ENCODE peak calls at places on chromosomes 6 and 20, in four cellular contexts. A is SK-N-SH, P is epithelial cell of esophagus, B is dorsolateral prefrontal cortex. H is an unnamed sample.

GRCh38 chr6:18028332-18028731 is 40.9 kb upstream of the KIF13A start:
- DNase-seq in P (peak; percentile 42), B (no peak), A (no peak), H (no peak)

GRCh38 chr6:32176476-32177181 is 745 bp upstream of the AGPAT1 start:
- DNase-seq in P (peak; percentile 84), B (no peak), A (no peak), H (no peak)

GRCh38 chr6:167227984-167228383 is 63.1 kb upstream of the UNC93A start:
- DNase-seq in B (no peak), P (no peak), A (no peak), H (no peak)

GRCh38 chr20:7650481-7650880 is 289.8 kb downstream of the HAO1 start:
- DNase-seq in B (no peak), P (no peak), A (no peak), H (no peak)

GRCh38 chr20:5192570-5193431 is 66.0 kb downstream of the CDS2 start:
- DNase-seq in P (no peak), A (no peak), B (no peak), H (no peak)

GRCh38 chr20:2101057-2101934 is at the start of gene STK35:
- DNase-seq in P (no peak), B (no peak), A (peak; percentile 87), H (peak; percentile 65)

GRCh38 chr20:59165794-59166709 is 2.4 kb downstream of the ZNF831 start:
- DNase-seq in P (no peak), A (no peak), B (no peak), H (no peak)

GRCh38 chr6:5657684-5658429 is 348.9 kb downstream of the NRN1 start:
- DNase-seq in P (no peak), A (no peak), B (no peak), H (no peak)

GRCh38 chr6:140774080-140774505 is 1358.6 kb upstream of the GJE1 start:
- DNase-seq in P (peak; percentile 79), A (no peak), B (no peak), H (peak; percentile 60)

GRCh38 chr6:9292975-9293374 is 857.6 kb upstream of the SLC35B3 start:
- DNase-seq in B (no peak), P (no peak), A (no peak), H (no peak)

GRCh38 chr20:54103762-54104600 is 33.6 kb upstream of the BCAS1 start:
- DNase-seq in A (no peak), B (no peak), P (no peak), H (no peak)
- TF ChIP-seq CTCF in A (no peak), B (no peak), P (no peak), H (no peak)

GRCh38 chr6:23031986-23032385 is 462.6 kb downstream of the HDGFL1 start:
- DNase-seq in B (no peak), P (peak; percentile 17), A (no peak), H (no peak)

GRCh38 chr6:23021487-23021886 is 452.1 kb downstream of the HDGFL1 start:
- DNase-seq in B (no peak), A (no peak), P (no peak), H (no peak)

DNA sequence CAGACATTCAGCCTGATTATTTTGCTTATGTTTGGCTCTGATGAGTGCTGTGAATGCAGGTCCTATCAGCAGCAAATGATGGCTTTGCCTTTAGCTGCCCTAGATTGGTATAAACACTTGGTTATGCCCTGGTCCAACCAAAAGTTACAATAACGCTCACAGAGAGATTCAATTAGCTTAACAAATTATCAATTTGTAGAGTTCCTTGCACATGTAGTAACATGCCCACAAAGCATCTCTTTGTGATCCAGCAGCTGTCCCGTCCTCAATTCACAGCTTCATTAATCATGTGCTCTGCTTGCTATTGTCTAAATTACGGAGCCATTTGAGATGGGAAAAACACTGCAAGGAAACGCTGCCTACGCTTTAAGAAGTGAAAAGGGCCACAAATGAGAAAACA is 457.9 kb downstream of the HDGFL1 start:
- DNase-seq in P (peak; percentile 39), B (no peak), A (no peak), H (no peak)
- TF ChIP-seq CTCF in P (no peak), B (no peak), A (no peak), H (no peak)

GRCh38 chr6:3331948-3332347 is 73.2 kb downstream of the PSMG4 start:
- DNase-seq in A (no peak), P (no peak), B (no peak), H (no peak)

GRCh38 chr6:3328796-3329195 is 70.0 kb downstream of the PSMG4 start:
- DNase-seq in A (no peak), P (no peak), B (no peak), H (no peak)

GRCh38 chr6:3329491-3330051 is 70.8 kb downstream of the PSMG4 start:
- DNase-seq in A (no peak), P (no peak), B (no peak), H (no peak)

GRCh38 chr6:3331498-3331897 is 72.8 kb downstream of the PSMG4 start:
- DNase-seq in B (no peak), A (no peak), P (no peak), H (no peak)

GRCh38 chr6:3330199-3330598 is 71.5 kb downstream of the PSMG4 start:
- DNase-seq in A (no peak), P (no peak), B (no peak), H (no peak)
- TF ChIP-seq CTCF in A (peak; percentile 22), P (no peak), B (no peak), H (peak; percentile 7)

DNA sequence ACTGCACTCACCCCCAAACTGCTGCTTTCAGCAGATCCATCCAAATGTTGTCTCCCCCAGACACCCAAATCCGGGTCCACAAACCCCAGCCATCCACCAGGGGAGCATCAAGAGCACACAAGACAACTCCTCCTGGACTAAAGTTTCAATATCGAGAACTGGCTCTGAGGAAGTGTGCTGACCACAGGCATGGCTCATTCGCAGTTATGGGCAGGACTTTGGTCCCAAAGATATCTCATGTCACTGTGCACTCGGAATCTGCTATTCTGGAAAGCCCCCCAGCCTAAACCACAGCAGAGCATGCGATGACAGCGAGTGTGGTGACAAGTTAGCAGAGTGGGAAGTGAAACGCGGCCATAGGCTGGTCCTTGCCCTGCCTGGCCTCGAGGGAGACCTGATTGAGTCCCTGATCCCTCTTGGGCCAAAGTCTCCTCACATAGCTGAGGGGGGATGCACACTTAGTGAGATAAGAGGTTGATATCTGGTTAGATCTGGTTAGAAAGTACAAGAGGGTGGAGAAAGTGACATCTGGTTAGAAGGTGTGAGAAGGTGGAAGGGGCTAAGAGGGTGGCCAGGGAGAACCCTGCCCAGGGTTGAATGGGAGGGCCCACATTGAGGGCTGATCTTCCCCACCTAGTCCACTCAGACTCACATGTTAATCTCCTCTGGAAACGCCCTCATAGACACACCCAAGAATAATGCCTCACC is 149.7 kb downstream of the MRPL14 start:
- DNase-seq in B (no peak), A (no peak), P (peak; percentile 26), H (no peak)
- TF ChIP-seq CTCF in B (no peak), A (no peak), P (no peak), H (no peak)

GRCh38 chr20:25341716-25342680 is 48.6 kb downstream of the ABHD12 start:
- DNase-seq in B (no peak), P (peak; percentile 36), A (no peak), H (no peak)
- TF ChIP-seq CTCF in B (no peak), P (peak; percentile 35), A (no peak), H (no peak)

GRCh38 chr6:105135907-105136432 is 43.8 kb downstream of the POPDC3 start:
- DNase-seq in A (no peak), P (peak; percentile 25), B (no peak), H (peak; percentile 12)

GRCh38 chr6:105136433-105137350 is 43.1 kb downstream of the POPDC3 start:
- DNase-seq in B (peak; percentile 5), P (peak; percentile 42), A (peak; percentile 97), H (peak; percentile 32)

GRCh38 chr6:105137388-105137787 is 42.4 kb downstream of the POPDC3 start:
- DNase-seq in B (no peak), P (peak; percentile 3), A (peak; percentile 61), H (no peak)

GRCh38 chr6:105138141-105138540 is 41.7 kb downstream of the POPDC3 start:
- DNase-seq in B (no peak), A (no peak), P (no peak), H (no peak)

DNA sequence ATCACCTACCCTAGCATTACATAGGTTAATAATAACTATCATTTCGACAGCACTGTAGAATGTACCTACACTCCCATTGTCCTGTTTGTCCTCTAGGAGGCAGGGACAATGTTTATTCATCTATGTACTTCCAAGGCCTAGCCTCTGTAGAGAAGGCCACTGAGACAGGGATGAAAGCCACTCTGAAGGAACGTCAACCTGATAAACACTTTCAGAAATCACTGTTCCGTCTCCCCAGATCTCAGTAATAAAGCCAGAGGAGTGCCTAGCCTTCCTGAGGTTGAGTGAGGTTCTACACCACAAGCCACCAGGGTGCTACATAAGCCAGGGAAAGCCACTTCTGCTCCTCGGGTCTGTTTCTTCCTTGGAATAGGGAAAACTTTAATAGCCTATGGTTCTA is 44.8 kb downstream of the POPDC3 start:
- DNase-seq in P (peak; percentile 45), B (no peak), A (peak; percentile 51), H (peak; percentile 21)
- TF ChIP-seq CTCF in P (peak; percentile 40), B (no peak), A (peak; percentile 52), H (peak; percentile 8)